ENCODE peak calls at places on chromosomes 12 and 14, in five cellular contexts. One of them, this sample, is unnamed. For H3K36me3, the result is how much of the 10 kb centered on the place peaks cover.

GRCh38 chr12:47014474-47014873 is 64.9 kb upstream of the PCED1B start:
- DNase-seq in neural progenitor cell: no peak
- DNase-seq in bronchial epithelial cell: peak
- DNase-seq in keratinocyte: no peak
- DNase-seq in uterus: no peak
- DNase-seq in this sample: no peak

GRCh38 chr14:102050625-102051024 is 36.2 kb downstream of the HSP90AA1 start:
- DNase-seq in neural progenitor cell: peak
- DNase-seq in uterus: no peak
- DNase-seq in bronchial epithelial cell: no peak
- DNase-seq in keratinocyte: no peak
- DNase-seq in this sample: no peak

GRCh38 chr12:12365931-12366431 is 9.1 kb downstream of the BORCS5 start:
- DNase-seq in uterus: no peak
- DNase-seq in neural progenitor cell: peak
- DNase-seq in bronchial epithelial cell: no peak
- DNase-seq in keratinocyte: no peak
- DNase-seq in this sample: no peak

GRCh38 chr14:39683711-39684110 is 251.5 kb upstream of the FBXO33 start:
- DNase-seq in bronchial epithelial cell: no peak
- DNase-seq in keratinocyte: no peak
- DNase-seq in neural progenitor cell: no peak
- DNase-seq in uterus: no peak
- DNase-seq in this sample: no peak

GRCh38 chr12:6845395-6845794 is 4.7 kb downstream of the GNB3 start:
- DNase-seq in bronchial epithelial cell: no peak
- DNase-seq in keratinocyte: no peak
- DNase-seq in neural progenitor cell: no peak
- DNase-seq in uterus: no peak
- DNase-seq in this sample: no peak

GRCh38 chr14:63383776-63384367 is 65.1 kb upstream of the GPHB5 start:
- DNase-seq in neural progenitor cell: no peak
- DNase-seq in bronchial epithelial cell: no peak
- DNase-seq in uterus: no peak
- DNase-seq in keratinocyte: no peak
- DNase-seq in this sample: no peak

GRCh38 chr14:66395300-66395699 is 90.9 kb upstream of the CCDC196 start:
- DNase-seq in bronchial epithelial cell: peak
- DNase-seq in uterus: no peak
- DNase-seq in neural progenitor cell: no peak
- DNase-seq in keratinocyte: no peak
- DNase-seq in this sample: no peak

GRCh38 chr12:10779103-10779502 is 23.3 kb downstream of the TAS2R7 start:
- DNase-seq in bronchial epithelial cell: no peak
- DNase-seq in neural progenitor cell: peak
- DNase-seq in uterus: no peak
- DNase-seq in keratinocyte: no peak
- DNase-seq in this sample: no peak

GRCh38 chr12:66273147-66273546 is 29.1 kb upstream of the HELB start:
- DNase-seq in bronchial epithelial cell: no peak
- DNase-seq in uterus: no peak
- DNase-seq in keratinocyte: no peak
- DNase-seq in neural progenitor cell: no peak
- DNase-seq in this sample: no peak

GRCh38 chr14:88989911-88990310 is 165.5 kb downstream of the TTC8 start:
- DNase-seq in neural progenitor cell: no peak
- DNase-seq in uterus: no peak
- DNase-seq in bronchial epithelial cell: peak
- DNase-seq in keratinocyte: no peak
- DNase-seq in this sample: no peak

GRCh38 chr12:93727195-93727811 is 50.1 kb downstream of the CRADD start:
- DNase-seq in neural progenitor cell: no peak
- DNase-seq in bronchial epithelial cell: no peak
- DNase-seq in uterus: peak
- DNase-seq in keratinocyte: no peak
- DNase-seq in this sample: no peak

GRCh38 chr12:122064780-122065588 is 13.6 kb upstream of the MLXIP start:
- DNase-seq in bronchial epithelial cell: peak
- DNase-seq in uterus: peak
- DNase-seq in keratinocyte: no peak
- DNase-seq in neural progenitor cell: peak
- DNase-seq in this sample: no peak

GRCh38 chr12:62466596-62467411 is at the start of gene MON2:
- DNase-seq in neural progenitor cell: peak
- DNase-seq in bronchial epithelial cell: peak
- DNase-seq in uterus: peak
- DNase-seq in keratinocyte: peak
- DNase-seq in this sample: peak
- TF ChIP-seq CTCF in neural progenitor cell: no peak
- TF ChIP-seq CTCF in bronchial epithelial cell: no peak
- TF ChIP-seq CTCF in uterus: no peak
- TF ChIP-seq CTCF in keratinocyte: no peak
- TF ChIP-seq CTCF in this sample: no peak

GRCh38 chr14:91286530-91286937 is 42.0 kb upstream of the GPR68 start:
- DNase-seq in neural progenitor cell: peak
- DNase-seq in uterus: peak
- DNase-seq in keratinocyte: peak
- DNase-seq in bronchial epithelial cell: peak
- DNase-seq in this sample: peak

GRCh38 chr14:91288876-91289275 is 44.4 kb upstream of the GPR68 start:
- DNase-seq in bronchial epithelial cell: no peak
- DNase-seq in uterus: no peak
- DNase-seq in keratinocyte: no peak
- DNase-seq in neural progenitor cell: no peak
- DNase-seq in this sample: no peak

GRCh38 chr14:91290986-91291385 is 46.5 kb upstream of the GPR68 start:
- DNase-seq in keratinocyte: no peak
- DNase-seq in neural progenitor cell: no peak
- DNase-seq in bronchial epithelial cell: no peak
- DNase-seq in uterus: no peak
- DNase-seq in this sample: no peak

GRCh38 chr14:91291786-91292405 is 47.4 kb upstream of the GPR68 start:
- DNase-seq in keratinocyte: no peak
- DNase-seq in bronchial epithelial cell: no peak
- DNase-seq in uterus: no peak
- DNase-seq in neural progenitor cell: no peak
- DNase-seq in this sample: no peak

GRCh38 chr14:91289464-91289863 is 45.0 kb upstream of the GPR68 start:
- DNase-seq in neural progenitor cell: no peak
- DNase-seq in keratinocyte: no peak
- DNase-seq in uterus: no peak
- DNase-seq in bronchial epithelial cell: no peak
- DNase-seq in this sample: no peak
- H3K36me3 ChIP-seq in neural progenitor cell: under half
- H3K36me3 ChIP-seq in keratinocyte: under half
- H3K36me3 ChIP-seq in uterus: under half
- H3K36me3 ChIP-seq in bronchial epithelial cell: under half
- H3K36me3 ChIP-seq in this sample: under half

GRCh38 chr12:106138646-106139421 is at the start of gene NUAK1:
- DNase-seq in uterus: peak
- DNase-seq in bronchial epithelial cell: no peak
- DNase-seq in neural progenitor cell: peak
- DNase-seq in keratinocyte: no peak
- DNase-seq in this sample: no peak
- TF ChIP-seq CTCF in uterus: no peak
- TF ChIP-seq CTCF in bronchial epithelial cell: no peak
- TF ChIP-seq CTCF in neural progenitor cell: no peak
- TF ChIP-seq CTCF in keratinocyte: no peak
- TF ChIP-seq CTCF in this sample: peak

GRCh38 chr12:38721611-38722252 is 183.7 kb downstream of the CPNE8 start:
- DNase-seq in uterus: no peak
- DNase-seq in neural progenitor cell: no peak
- DNase-seq in bronchial epithelial cell: no peak
- DNase-seq in keratinocyte: no peak
- DNase-seq in this sample: no peak

DNA sequence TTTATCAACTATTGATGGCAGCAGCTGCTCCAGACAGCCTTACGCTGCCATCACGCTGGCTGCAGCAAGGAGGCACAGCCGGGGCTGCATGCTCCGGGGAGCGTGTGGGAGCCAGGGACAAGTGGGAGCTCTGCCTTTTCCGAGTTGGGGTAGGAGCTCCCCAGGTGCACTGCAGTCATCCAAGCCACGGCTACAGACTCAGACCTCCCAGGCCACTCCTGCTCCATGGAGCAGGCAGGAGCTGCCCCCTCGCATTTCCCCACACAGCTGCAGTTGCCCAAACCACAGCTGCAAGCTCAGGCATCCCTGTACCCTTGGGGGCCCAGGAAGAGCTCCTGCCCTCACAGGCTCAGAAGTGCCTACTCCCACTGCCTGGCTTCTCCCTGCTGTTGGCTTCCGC is 184.7 kb downstream of the CPNE8 start:
- DNase-seq in keratinocyte: no peak
- DNase-seq in neural progenitor cell: no peak
- DNase-seq in uterus: no peak
- DNase-seq in bronchial epithelial cell: no peak
- DNase-seq in this sample: no peak
- H3K36me3 ChIP-seq in keratinocyte: under half
- H3K36me3 ChIP-seq in neural progenitor cell: under half
- H3K36me3 ChIP-seq in uterus: under half
- H3K36me3 ChIP-seq in bronchial epithelial cell: under half
- H3K36me3 ChIP-seq in this sample: under half

DNA sequence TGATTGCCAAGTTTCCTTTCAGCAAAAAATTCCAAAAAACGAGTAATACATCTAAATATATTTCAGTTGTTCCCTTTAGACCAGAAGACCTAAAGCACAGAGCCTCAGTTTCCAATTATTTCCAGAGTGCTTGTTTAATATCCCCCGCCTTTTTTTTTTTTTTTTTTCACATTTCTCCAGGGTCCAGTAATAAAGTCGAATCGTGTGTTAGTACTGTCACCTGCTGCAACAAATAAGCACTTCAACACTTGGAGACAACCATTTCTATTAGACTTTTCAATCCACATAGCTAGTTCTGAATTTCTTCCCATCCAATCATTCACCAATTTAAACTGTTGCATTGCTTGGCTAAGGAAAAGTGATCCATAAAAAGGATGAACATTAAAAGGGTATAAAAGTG is 13.6 kb downstream of the PDE6H start:
- DNase-seq in neural progenitor cell: no peak
- DNase-seq in bronchial epithelial cell: no peak
- DNase-seq in uterus: no peak
- DNase-seq in keratinocyte: no peak
- DNase-seq in this sample: no peak
- TF ChIP-seq CTCF in neural progenitor cell: no peak
- TF ChIP-seq CTCF in bronchial epithelial cell: peak
- TF ChIP-seq CTCF in uterus: no peak
- TF ChIP-seq CTCF in keratinocyte: no peak
- TF ChIP-seq CTCF in this sample: no peak

DNA sequence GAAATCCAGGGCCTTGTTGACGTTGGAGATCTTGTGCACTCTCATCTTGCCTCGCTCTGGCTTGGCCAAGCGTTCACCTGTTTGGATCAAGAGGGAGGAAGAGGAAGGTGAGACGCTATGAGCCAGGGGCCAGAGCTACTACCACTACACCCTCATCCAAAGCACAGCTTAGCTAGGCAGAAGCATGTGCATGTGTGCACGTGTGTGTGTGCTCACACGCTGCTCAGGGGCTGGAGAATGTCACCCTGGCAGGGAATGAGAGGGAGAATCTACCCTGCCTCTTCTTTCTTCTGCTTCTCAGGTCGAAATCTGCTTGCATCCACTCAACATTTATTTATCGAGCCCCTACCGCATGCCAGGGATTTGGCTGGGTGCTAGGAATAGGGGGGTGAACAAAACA is 58.1 kb downstream of the ACTN1 start:
- DNase-seq in bronchial epithelial cell: no peak
- DNase-seq in neural progenitor cell: no peak
- DNase-seq in keratinocyte: no peak
- DNase-seq in uterus: no peak
- DNase-seq in this sample: no peak
- H3K36me3 ChIP-seq in bronchial epithelial cell: under half
- H3K36me3 ChIP-seq in neural progenitor cell: under half
- H3K36me3 ChIP-seq in keratinocyte: half or more
- H3K36me3 ChIP-seq in uterus: under half
- H3K36me3 ChIP-seq in this sample: under half

DNA sequence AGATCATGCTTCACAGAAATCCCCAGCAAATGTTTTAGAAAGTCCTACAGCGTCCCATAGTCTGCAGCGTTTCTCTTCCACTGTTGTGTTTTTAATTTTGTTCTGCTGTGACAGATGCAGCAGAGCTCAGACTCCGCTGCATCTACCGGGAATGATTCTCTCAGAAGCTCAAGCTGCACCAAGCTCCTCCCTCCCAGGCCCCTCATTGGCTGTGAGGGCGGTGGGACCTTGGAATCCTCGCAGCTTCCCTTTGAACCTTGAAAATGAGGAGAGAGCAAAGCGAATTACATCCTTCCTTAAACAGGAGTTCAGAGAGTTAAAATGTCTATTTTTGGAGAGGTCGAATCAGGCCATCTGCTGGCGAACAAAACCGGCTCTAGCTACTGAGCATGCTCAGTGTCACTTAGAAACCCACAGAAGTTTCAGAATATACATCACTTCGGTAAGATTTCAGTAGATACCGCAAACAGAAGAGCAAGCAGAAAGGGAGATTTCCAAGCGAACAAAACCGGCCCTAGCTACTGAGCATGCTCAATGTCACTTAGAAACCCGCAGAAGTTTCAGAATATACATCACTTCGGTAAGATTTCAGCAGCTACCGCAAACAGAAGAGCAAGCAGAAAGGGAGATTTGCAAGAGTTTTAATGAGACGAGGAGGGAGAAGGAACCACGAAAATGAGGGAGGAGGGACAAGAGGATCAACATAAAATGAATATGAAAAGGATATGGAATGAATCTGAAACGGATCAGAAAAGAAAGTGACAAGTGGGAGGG is at the start of gene ABCD2:
- DNase-seq in bronchial epithelial cell: peak
- DNase-seq in neural progenitor cell: peak
- DNase-seq in uterus: peak
- DNase-seq in keratinocyte: no peak
- DNase-seq in this sample: peak
- TF ChIP-seq CTCF in bronchial epithelial cell: peak
- TF ChIP-seq CTCF in neural progenitor cell: no peak
- TF ChIP-seq CTCF in uterus: no peak
- TF ChIP-seq CTCF in keratinocyte: peak
- TF ChIP-seq CTCF in this sample: peak

DNA sequence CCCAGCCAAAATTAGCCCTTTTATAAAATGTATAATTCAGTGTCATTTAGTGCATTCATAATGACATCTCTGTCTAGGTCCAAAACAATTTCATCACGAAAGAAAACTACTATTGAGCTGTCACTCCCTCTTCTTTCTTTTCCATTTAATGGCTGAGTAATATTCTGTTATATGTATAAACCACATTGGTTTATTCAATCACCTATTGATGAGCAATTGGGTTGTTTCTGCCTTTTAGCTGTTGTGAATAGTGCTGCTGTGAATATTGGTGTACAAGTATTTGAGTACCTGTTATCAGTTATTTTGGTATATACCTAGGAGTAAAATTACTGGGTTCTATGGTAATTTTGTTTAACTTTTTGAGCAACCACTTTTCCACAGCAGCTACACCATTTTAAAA is 7.2 kb downstream of the DNM1L start:
- DNase-seq in neural progenitor cell: no peak
- DNase-seq in keratinocyte: no peak
- DNase-seq in uterus: no peak
- DNase-seq in bronchial epithelial cell: no peak
- DNase-seq in this sample: no peak
- H3K36me3 ChIP-seq in neural progenitor cell: under half
- H3K36me3 ChIP-seq in keratinocyte: under half
- H3K36me3 ChIP-seq in uterus: under half
- H3K36me3 ChIP-seq in bronchial epithelial cell: under half
- H3K36me3 ChIP-seq in this sample: under half